ENCODE peak calls at places on chromosomes 13 and 19, in nine cellular contexts. L is T-helper 17 cell; W is activated T-helper 1 cell treated with Interleukin-2 at 50 U/mL for 16 hours; N is CD4-positive, CD25-positive, alpha-beta regulatory T cell; V is sigmoid colon; J is neural crest cell; Q is pancreas; D is NCI-H1436 treated with DMSO at 0.1 percent for 48 hours; T is T-helper 1 cell. P is an unnamed sample.

GRCh38 chr13:63481334-63481733 is 2065.7 kb upstream of the PCDH20 start:
- DNase-seq in L (no peak), W (no peak), N (no peak), V (no peak), J (no peak), Q (no peak), D (no peak), T (no peak), P (no peak)

GRCh38 chr13:71712988-71713653 is 153.9 kb downstream of the DACH1 start:
- DNase-seq in L (no peak), W (no peak), N (no peak), V (no peak), J (no peak), Q (no peak), D (no peak), T (no peak), P (no peak)

GRCh38 chr19:38729653-38730469 is 14.4 kb downstream of the CAPN12 start:
- DNase-seq in L (peak), W (peak), N (peak), V (peak), J (peak), Q (peak), D (no peak), T (peak), P (no peak)

GRCh38 chr13:46339035-46339666 is 47.9 kb downstream of the RUBCNL start:
- DNase-seq in L (no peak), W (no peak), N (no peak), V (no peak), J (no peak), Q (peak), D (no peak), T (no peak), P (no peak)

GRCh38 chr13:46490129-46490528 is 62.8 kb upstream of the LRCH1 start:
- DNase-seq in L (no peak), W (no peak), N (no peak), V (no peak), J (no peak), Q (no peak), D (no peak), T (no peak), P (no peak)

GRCh38 chr19:58568731-58569130 is 4.4 kb downstream of the MZF1 start:
- DNase-seq in L (no peak), W (no peak), N (peak), V (peak), J (no peak), Q (peak), D (no peak), T (no peak), P (no peak)

GRCh38 chr13:99057310-99057975 is 79.6 kb upstream of the DOCK9 start:
- DNase-seq in L (no peak), W (no peak), N (no peak), V (no peak), J (no peak), Q (no peak), D (no peak), T (no peak), P (no peak)

GRCh38 chr19:2332341-2333026 is 4.0 kb downstream of the SPPL2B start:
- DNase-seq in L (no peak), W (no peak), N (no peak), V (no peak), J (no peak), Q (no peak), D (peak), T (peak), P (peak)

GRCh38 chr19:44796701-44797115 is 12.2 kb upstream of the BCAM start:
- DNase-seq in L (no peak), W (no peak), N (no peak), V (no peak), J (no peak), Q (peak), D (no peak), T (no peak), P (no peak)

GRCh38 chr13:33908111-33908510 is 90.2 kb downstream of the RFC3 start:
- DNase-seq in L (no peak), W (no peak), N (no peak), V (no peak), J (no peak), Q (no peak), D (no peak), T (no peak), P (no peak)

GRCh38 chr19:7815325-7815724 is 14.7 kb upstream of the EVI5L start:
- DNase-seq in L (no peak), W (no peak), N (no peak), V (no peak), J (no peak), Q (no peak), D (no peak), T (peak), P (no peak)

GRCh38 chr13:28001837-28002473 is 13.5 kb upstream of the URAD start:
- DNase-seq in L (no peak), W (no peak), N (no peak), V (no peak), J (no peak), Q (no peak), D (no peak), T (no peak), P (no peak)

GRCh38 chr19:35026418-35026817 is 3.9 kb upstream of the SCN1B start:
- DNase-seq in L (no peak), W (no peak), N (no peak), V (no peak), J (no peak), Q (no peak), D (no peak), T (no peak), P (no peak)

GRCh38 chr13:75250526-75251183 is 231.3 kb downstream of the TBC1D4 start:
- DNase-seq in L (no peak), W (no peak), N (no peak), V (no peak), J (no peak), Q (no peak), D (no peak), T (no peak), P (no peak)

GRCh38 chr13:113864303-113864890 is 521 bp upstream of the GAS6 start:
- DNase-seq in L (no peak), W (no peak), N (no peak), V (no peak), J (no peak), Q (no peak), D (no peak), T (no peak), P (no peak)

GRCh38 chr13:36998624-36999041 is 507 bp downstream of the ALG5 start:
- DNase-seq in L (no peak), W (peak), N (no peak), V (no peak), J (peak), Q (peak), D (no peak), T (peak), P (no peak)

GRCh38 chr13:33191425-33192221 is 93.9 kb downstream of the STARD13 start:
- DNase-seq in L (no peak), W (no peak), N (no peak), V (no peak), J (no peak), Q (no peak), D (no peak), T (no peak), P (no peak)

GRCh38 chr13:113491418-113491883 is 940 bp upstream of the DCUN1D2 start:
- DNase-seq in L (no peak), W (no peak), N (no peak), V (no peak), J (peak), Q (peak), D (no peak), T (no peak), P (no peak)

GRCh38 chr13:80338781-80339577 is 1.9 kb downstream of the SPRY2 start:
- DNase-seq in L (no peak), W (no peak), N (no peak), V (peak), J (peak), Q (peak), D (peak), T (no peak), P (no peak)

GRCh38 chr19:46428278-46429141 is at the start of gene PNMA8C:
- DNase-seq in L (no peak), W (peak), N (no peak), V (peak), J (peak), Q (no peak), D (peak), T (peak), P (no peak)

GRCh38 chr13:111114362-111115050 is 604 bp upstream of the ARHGEF7 start:
- DNase-seq in L (no peak), W (no peak), N (no peak), V (peak), J (peak), Q (no peak), D (no peak), T (peak), P (no peak)

GRCh38 chr13:50509771-50510441 is 333.6 kb downstream of the DLEU7 start:
- DNase-seq in L (no peak), W (no peak), N (no peak), V (no peak), J (no peak), Q (no peak), D (no peak), T (no peak), P (no peak)

GRCh38 chr19:12884926-12885748 is 1.9 kb downstream of the KLF1 start:
- DNase-seq in L (peak), W (peak), N (peak), V (peak), J (peak), Q (peak), D (no peak), T (peak), P (peak)

GRCh38 chr13:22926176-22927007 is 254.4 kb upstream of the SGCG start:
- DNase-seq in L (no peak), W (no peak), N (no peak), V (peak), J (no peak), Q (peak), D (no peak), T (no peak), P (no peak)

GRCh38 chr19:34963531-34964406 is at the start of gene ZNF792:
- DNase-seq in L (peak), W (peak), N (peak), V (peak), J (peak), Q (peak), D (no peak), T (peak), P (peak)

GRCh38 chr13:46716821-46717220 is 80.1 kb downstream of the ESD start:
- DNase-seq in L (no peak), W (no peak), N (no peak), V (no peak), J (no peak), Q (no peak), D (no peak), T (no peak), P (no peak)

GRCh38 chr19:44857837-44858236 is 11.7 kb downstream of the NECTIN2 start:
- DNase-seq in L (no peak), W (no peak), N (no peak), V (no peak), J (no peak), Q (no peak), D (no peak), T (no peak), P (no peak)

GRCh38 chr19:1554968-1555801 is 12.9 kb downstream of the MEX3D start:
- DNase-seq in L (no peak), W (no peak), N (no peak), V (no peak), J (no peak), Q (no peak), D (no peak), T (no peak), P (no peak)

GRCh38 chr19:45400192-45400591 is 4.7 kb downstream of the PPP1R13L start:
- DNase-seq in L (no peak), W (no peak), N (no peak), V (no peak), J (no peak), Q (no peak), D (no peak), T (no peak), P (no peak)

P was measured in GM18507.